ENCODE peak calls at places on chromosome 9, in six cellular contexts. V is HCT116, G is H1, T is HepG2, B is K562, R is GM12878. E is an unnamed sample. For H3K36me3, the result is how much of the 10 kb centered on the place peaks cover.

GRCh38 chr9:133273819-133274218 is 1.2 kb downstream of the ABO start:
- DNase-seq in R (no peak), B (no peak), T (no peak), G (no peak), V (no peak), E (no peak)

GRCh38 chr9:34375901-34376595 is 650 bp downstream of the MYORG start:
- DNase-seq in G (no peak), T (peak), R (no peak), B (peak), V (no peak), E (no peak)

GRCh38 chr9:111937781-111938426 is 41.3 kb downstream of the UGCG start:
- DNase-seq in R (peak), B (peak), V (no peak), T (no peak), G (no peak), E (no peak)

GRCh38 chr9:129910628-129911567 is 75.6 kb downstream of the USP20 start:
- DNase-seq in T (no peak), R (no peak), B (peak), V (peak), G (no peak), E (no peak)

GRCh38 chr9:4062966-4063365 is 236.9 kb downstream of the GLIS3 start:
- DNase-seq in V (no peak), G (no peak), T (no peak), R (no peak), B (no peak), E (no peak)

GRCh38 chr9:38370231-38370630 is 22.3 kb upstream of the ALDH1B1 start:
- DNase-seq in T (no peak), G (no peak), V (no peak), B (no peak), R (no peak), E (no peak)

GRCh38 chr9:114163517-114163924 is 8.2 kb downstream of the COL27A1 start:
- DNase-seq in B (no peak), V (no peak), R (no peak), G (peak), T (peak), E (no peak)

GRCh38 chr9:73116030-73116429 is 35.6 kb upstream of the ANXA1 start:
- DNase-seq in R (no peak), T (no peak), B (no peak), V (no peak), G (no peak), E (no peak)

GRCh38 chr9:108477538-108478006 is 378.2 kb downstream of the ACTL7B start:
- DNase-seq in R (no peak), B (no peak), G (no peak), T (peak), V (no peak), E (no peak)

GRCh38 chr9:76045217-76045616 is 154.7 kb downstream of the PCSK5 start:
- DNase-seq in B (no peak), T (no peak), V (no peak), R (no peak), G (no peak), E (no peak)

GRCh38 chr9:97706246-97706645 is 9.1 kb upstream of the XPA start:
- DNase-seq in V (no peak), G (no peak), R (no peak), T (no peak), B (no peak), E (no peak)

GRCh38 chr9:97704851-97705250 is 7.7 kb upstream of the XPA start:
- DNase-seq in V (no peak), R (no peak), B (no peak), G (no peak), T (no peak), E (no peak)

GRCh38 chr9:97705354-97705950 is 8.3 kb upstream of the XPA start:
- DNase-seq in R (no peak), B (no peak), G (no peak), V (no peak), T (no peak), E (no peak)

GRCh38 chr9:97704327-97704677 is 7.2 kb upstream of the XPA start:
- DNase-seq in G (no peak), R (no peak), V (no peak), B (no peak), T (no peak), E (no peak)

GRCh38 chr9:97703437-97704326 is 6.5 kb upstream of the XPA start:
- DNase-seq in B (peak), R (peak), G (no peak), V (peak), T (peak), E (no peak)
- H3K4me3 ChIP-seq in B (no peak), R (no peak), G (no peak), V (peak), T (peak), E (no peak)

GRCh38 chr9:131478911-131479310 is 23.8 kb upstream of the POMT1 start:
- DNase-seq in T (no peak), B (no peak), V (no peak), G (no peak), R (no peak), E (no peak)

GRCh38 chr9:131482343-131483006 is 20.2 kb upstream of the POMT1 start:
- DNase-seq in V (no peak), T (no peak), G (no peak), R (no peak), B (no peak), E (no peak)

GRCh38 chr9:131481441-131482342 is 21.0 kb upstream of the POMT1 start:
- DNase-seq in R (no peak), B (no peak), T (no peak), V (no peak), G (no peak), E (no peak)

GRCh38 chr9:131478421-131478868 is 24.3 kb upstream of the POMT1 start:
- DNase-seq in B (peak), R (no peak), V (peak), G (peak), T (peak), E (peak)

DNA sequence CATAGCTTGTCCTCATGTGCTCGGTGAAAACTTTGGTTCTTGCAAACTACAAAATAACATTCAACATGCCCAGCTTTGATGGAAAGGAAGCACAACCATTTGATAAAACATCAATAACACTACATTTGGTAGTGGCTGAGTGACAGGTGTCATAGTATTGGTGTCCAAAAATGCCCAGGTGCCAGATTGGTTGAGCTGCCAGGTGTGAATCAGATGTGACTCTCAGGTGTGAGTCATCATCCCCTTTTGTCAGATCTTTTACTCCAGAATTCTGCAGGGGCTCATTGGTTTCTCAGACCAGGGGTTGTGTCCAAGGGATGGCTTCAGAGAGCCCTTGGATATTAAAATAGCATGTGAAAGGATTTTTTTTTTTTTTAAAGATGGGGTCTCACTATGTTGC is 22.5 kb upstream of the POMT1 start:
- DNase-seq in B (no peak), R (no peak), T (no peak), V (no peak), G (no peak), E (no peak)
- TF ChIP-seq ZNF274 in B (no peak), R (no peak), T (no peak), V (no peak), G (no peak), E (no peak)

DNA sequence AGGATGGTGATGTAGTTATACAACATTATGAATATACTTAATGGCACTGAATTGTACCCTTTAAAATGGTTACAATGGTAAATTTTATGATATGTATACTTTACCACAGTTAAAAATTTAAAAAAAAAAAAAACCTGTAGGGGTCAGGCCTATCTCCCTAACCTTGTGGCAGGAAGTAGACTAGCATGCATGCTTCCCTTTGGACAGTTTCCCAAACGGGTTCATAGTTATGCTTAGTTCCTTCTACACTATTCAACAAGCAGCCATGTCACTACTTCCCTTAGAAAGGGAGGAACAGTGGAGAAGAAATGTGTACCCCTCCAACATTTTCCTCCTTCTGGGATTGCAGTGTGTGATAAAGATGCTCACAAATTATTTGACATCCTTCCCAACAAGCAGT is 32.5 kb downstream of the IDNK start:
- DNase-seq in T (no peak), V (no peak), B (no peak), R (no peak), G (no peak), E (no peak)
- H3K36me3 ChIP-seq in T (half or more), V (half or more), B (half or more), R (half or more), G (under half), E (half or more)

DNA sequence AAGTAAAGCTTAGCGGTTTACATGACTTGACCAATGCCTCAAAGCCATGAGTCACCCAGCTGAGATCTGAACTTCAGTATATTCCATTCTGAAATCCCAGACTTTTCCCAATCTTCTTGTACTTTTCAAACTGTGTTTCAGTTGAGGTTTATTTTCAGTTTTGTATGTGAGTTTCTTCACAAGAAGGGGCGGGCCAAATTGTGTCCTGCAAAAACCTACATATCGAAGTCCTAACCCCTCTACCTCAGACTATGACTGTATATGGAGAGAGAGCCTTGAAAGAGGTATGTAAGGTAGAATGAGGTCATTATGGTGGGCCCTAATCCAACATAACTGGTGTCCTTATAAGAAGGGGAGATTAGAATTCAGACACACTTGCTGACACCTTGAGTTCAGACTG is 665 bp upstream of the TLR4 start:
- DNase-seq in R (no peak), V (no peak), T (no peak), B (no peak), G (no peak), E (no peak)
- H3K4me3 ChIP-seq in R (no peak), V (no peak), T (no peak), B (no peak), G (no peak), E (no peak)

E was measured in NT2/D1.